ENCODE peak calls at places on chromosome 7, in eight cellular contexts. D, G, J, Q, K, N, H and C are unnamed samples.

GRCh38 chr7:3950249-3950648 is 649.2 kb downstream of the SDK1 start:
- DNase-seq in D (no peak), G (no peak), J (no peak), Q (no peak), K (no peak), N (no peak), H (no peak), C (no peak)

GRCh38 chr7:99392659-99393362 is 15.6 kb downstream of the PDAP1 start:
- DNase-seq in D (peak; percentile 80), G (peak; percentile 93), J (peak; percentile 80), Q (peak; percentile 6), K (peak; percentile 82), N (no peak), H (no peak), C (peak; percentile 91)

GRCh38 chr7:131355917-131356777 is 28.5 kb downstream of the MKLN1 start:
- DNase-seq in D (peak; percentile 32), G (no peak), J (no peak), Q (no peak), K (no peak), N (no peak), H (no peak), C (no peak)

GRCh38 chr7:87935373-87935706 is 1.3 kb downstream of the ADAM22 start:
- DNase-seq in D (no peak), G (no peak), J (no peak), Q (no peak), K (peak; percentile 65), N (no peak), H (no peak), C (peak; percentile 6)

GRCh38 chr7:2387897-2388636 is 15.3 kb upstream of the CHST12 start:
- DNase-seq in D (peak; percentile 81), G (no peak), J (no peak), Q (no peak), K (no peak), N (no peak), H (no peak), C (no peak)

GRCh38 chr7:39375874-39376190 is 190.4 kb upstream of the YAE1 start:
- DNase-seq in D (no peak), G (no peak), J (no peak), Q (no peak), K (no peak), N (no peak), H (no peak), C (no peak)

GRCh38 chr7:36203081-36203775 is 50.2 kb downstream of the EEPD1 start:
- DNase-seq in D (no peak), G (no peak), J (no peak), Q (no peak), K (no peak), N (no peak), H (no peak), C (no peak)

GRCh38 chr7:143906176-143906575 is 4.2 kb upstream of the TCAF1 start:
- DNase-seq in D (no peak), G (no peak), J (no peak), Q (no peak), K (no peak), N (no peak), H (no peak), C (no peak)

GRCh38 chr7:17912536-17913235 is 27.6 kb downstream of the SNX13 start:
- DNase-seq in D (no peak), G (peak; percentile 19), J (no peak), Q (no peak), K (no peak), N (no peak), H (no peak), C (no peak)

GRCh38 chr7:125382401-125382800 is 452.8 kb upstream of the POT1 start:
- DNase-seq in D (no peak), G (no peak), J (no peak), Q (no peak), K (no peak), N (no peak), H (no peak), C (no peak)

GRCh38 chr7:75880242-75880641 is 1.4 kb downstream of the RHBDD2 start:
- DNase-seq in D (no peak), G (no peak), J (no peak), Q (no peak), K (no peak), N (no peak), H (no peak), C (no peak)

GRCh38 chr7:108358553-108358952 is 97.7 kb downstream of the NRCAM start:
- DNase-seq in D (no peak), G (no peak), J (no peak), Q (no peak), K (no peak), N (no peak), H (no peak), C (no peak)

GRCh38 chr7:16421333-16422099 is at the start of gene CRPPA:
- DNase-seq in D (peak; percentile 21), G (peak; percentile 76), J (peak; percentile 24), Q (peak; percentile 66), K (peak; percentile 54), N (no peak), H (no peak), C (peak; percentile 51)

GRCh38 chr7:45088821-45089313 is at the start of gene NACAD:
- DNase-seq in D (peak; percentile 31), G (peak; percentile 88), J (no peak), Q (peak; percentile 97), K (peak; percentile 78), N (no peak), H (no peak), C (peak; percentile 31)

GRCh38 chr7:137363683-137364082 is 20.1 kb upstream of the PTN start:
- DNase-seq in D (no peak), G (no peak), J (no peak), Q (no peak), K (no peak), N (no peak), H (no peak), C (no peak)